ENCODE peak calls at places on chromosome 14, in nine cellular contexts. C is CD8-positive, alpha-beta memory T cell; H is body of pancreas; N is tibial artery; T is effector memory CD4-positive, alpha-beta T cell; L is uterus; W is fibroblast of lung; I is mesendoderm; S is heart right ventricle. D is an unnamed sample.

GRCh38 chr14:103008768-103009342 is 48.5 kb downstream of the CDC42BPB start:
- DNase-seq in C (no peak), H (no peak), N (no peak), T (no peak), L (no peak), W (no peak), I (peak; percentile 37), S (peak; percentile 55), D (no peak)

GRCh38 chr14:63276492-63277342 is 42.0 kb downstream of the GPHB5 start:
- DNase-seq in C (no peak), H (peak; percentile 14), N (no peak), T (no peak), L (no peak), W (peak; percentile 73), I (peak; percentile 59), S (no peak), D (no peak)

GRCh38 chr14:75881986-75882385 is 99.8 kb downstream of the TGFB3 start:
- DNase-seq in C (no peak), H (no peak), N (no peak), T (no peak), L (no peak), W (no peak), I (no peak), S (no peak), D (no peak)

GRCh38 chr14:33019346-33019745 is 80.7 kb downstream of the NPAS3 start:
- DNase-seq in C (no peak), H (no peak), N (no peak), T (no peak), L (no peak), W (no peak), I (no peak), S (no peak), D (no peak)

GRCh38 chr14:70780396-70781075 is 28.8 kb downstream of the MAP3K9 start:
- DNase-seq in C (no peak), H (peak; percentile 30), N (peak; percentile 73), T (no peak), L (no peak), W (no peak), I (no peak), S (peak; percentile 25), D (no peak)

GRCh38 chr14:102982852-102983470 is 60.5 kb downstream of the AMN start:
- DNase-seq in C (no peak), H (no peak), N (no peak), T (no peak), L (no peak), W (no peak), I (no peak), S (no peak), D (no peak)

GRCh38 chr14:103281496-103282231 is 52.4 kb upstream of the EIF5 start:
- DNase-seq in C (no peak), H (peak; percentile 45), N (no peak), T (no peak), L (peak; percentile 56), W (peak; percentile 63), I (peak; percentile 91), S (no peak), D (peak; percentile 84)

GRCh38 chr14:58812050-58812690 is 174.4 kb downstream of the DACT1 start:
- DNase-seq in C (no peak), H (no peak), N (no peak), T (no peak), L (no peak), W (no peak), I (peak; percentile 39), S (no peak), D (no peak)

GRCh38 chr14:90204516-90204915 is 51.8 kb upstream of the PSMC1 start:
- DNase-seq in C (no peak), H (no peak), N (no peak), T (no peak), L (no peak), W (no peak), I (peak; percentile 53), S (no peak), D (no peak)

GRCh38 chr14:69760810-69761209 is 6.1 kb upstream of the SRSF5 start:
- DNase-seq in C (no peak), H (no peak), N (no peak), T (no peak), L (no peak), W (no peak), I (no peak), S (no peak), D (no peak)

GRCh38 chr14:48398675-48399282 is 723.4 kb upstream of the MDGA2 start:
- DNase-seq in C (no peak), H (no peak), N (no peak), T (no peak), L (no peak), W (peak; percentile 31), I (peak; percentile 78), S (no peak), D (no peak)

GRCh38 chr14:68247867-68248266 is 428.3 kb downstream of the RAD51B start:
- DNase-seq in C (no peak), H (peak; percentile 29), N (no peak), T (no peak), L (no peak), W (peak; percentile 84), I (no peak), S (no peak), D (no peak)

GRCh38 chr14:51697848-51698247 is 46.1 kb downstream of the FRMD6 start:
- DNase-seq in C (no peak), H (no peak), N (no peak), T (no peak), L (no peak), W (no peak), I (no peak), S (no peak), D (no peak)

GRCh38 chr14:47665337-47666134 is 9.9 kb downstream of the MDGA2 start:
- DNase-seq in C (no peak), H (no peak), N (no peak), T (no peak), L (no peak), W (no peak), I (no peak), S (no peak), D (peak; percentile 51)

GRCh38 chr14:103628684-103629502 is at the start of gene KLC1:
- DNase-seq in C (peak; percentile 74), H (peak; percentile 84), N (peak; percentile 92), T (peak; percentile 66), L (peak; percentile 89), W (peak; percentile 64), I (peak; percentile 75), S (peak; percentile 92), D (peak; percentile 89)

GRCh38 chr14:60179296-60179924 is 14.2 kb upstream of the DHRS7 start:
- DNase-seq in C (no peak), H (no peak), N (no peak), T (no peak), L (no peak), W (peak; percentile 35), I (no peak), S (no peak), D (no peak)

GRCh38 chr14:35332517-35333346 is 40.5 kb downstream of the PSMA6 start:
- DNase-seq in C (no peak), H (no peak), N (no peak), T (no peak), L (no peak), W (peak; percentile 42), I (no peak), S (no peak), D (no peak)

GRCh38 chr14:54147285-54147684 is 190.7 kb upstream of the BMP4 start:
- DNase-seq in C (no peak), H (no peak), N (no peak), T (no peak), L (no peak), W (no peak), I (peak; percentile 40), S (no peak), D (no peak)

DNA sequence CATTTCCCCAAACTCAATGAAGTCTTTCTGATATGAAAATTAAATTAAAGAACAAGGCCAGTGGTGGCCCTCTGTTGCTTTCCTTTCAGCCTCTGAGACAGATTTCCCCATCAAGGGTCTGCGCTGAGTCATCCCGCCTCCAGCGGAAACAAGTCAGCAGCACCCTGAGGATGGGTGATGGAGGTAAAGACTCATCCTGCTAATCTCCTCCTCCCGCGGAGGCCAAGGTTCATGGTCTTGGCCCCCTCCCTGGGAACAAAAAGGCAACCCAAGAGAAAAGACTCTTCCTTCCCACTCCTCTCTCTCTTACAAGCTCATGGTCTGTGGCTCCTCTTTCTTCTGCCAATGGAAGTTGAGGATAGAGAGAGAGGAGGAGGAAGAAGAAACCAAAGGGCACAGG is 9.0 kb upstream of the NUMB start:
- DNase-seq in C (no peak), H (no peak), N (no peak), T (no peak), L (no peak), W (peak; percentile 59), I (no peak), S (no peak), D (no peak)
- H3K4me1 ChIP-seq in C (no peaks in the 10 kb centered on the region), H (peaks cover 13% of the 10 kb centered on the region), N (peaks cover 6% of the 10 kb centered on the region), T (peaks cover 4% of the 10 kb centered on the region), L (no peaks in the 10 kb centered on the region), W (peaks cover 16% of the 10 kb centered on the region), I (peaks cover 1% of the 10 kb centered on the region), S (peaks cover 33% of the 10 kb centered on the region), D (no peaks in the 10 kb centered on the region)

GRCh38 chr14:65079201-65079600 is 23.1 kb downstream of the MAX start:
- DNase-seq in C (no peak), H (no peak), N (no peak), T (no peak), L (no peak), W (no peak), I (no peak), S (no peak), D (no peak)
- H3K4me1 ChIP-seq in C (peaks cover 43% of the 10 kb centered on the region), H (peaks cover 21% of the 10 kb centered on the region), N (peaks cover 3% of the 10 kb centered on the region), T (peaks cover 8% of the 10 kb centered on the region), L (peaks cover 12% of the 10 kb centered on the region), W (no peaks in the 10 kb centered on the region), I (peaks cover 5% of the 10 kb centered on the region), S (peaks cover 74% of the 10 kb centered on the region), D (peaks cover 10% of the 10 kb centered on the region)

GRCh38 chr14:105487986-105488777 is 1.5 kb downstream of the CRIP1 start:
- DNase-seq in C (no peak), H (no peak), N (no peak), T (no peak), L (no peak), W (no peak), I (no peak), S (peak; percentile 39), D (no peak)

GRCh38 chr14:105486974-105487448 is 325 bp downstream of the CRIP1 start:
- DNase-seq in C (peak; percentile 63), H (no peak), N (peak; percentile 95), T (peak; percentile 49), L (peak; percentile 73), W (no peak), I (no peak), S (peak; percentile 88), D (peak; percentile 41)

GRCh38 chr14:105486333-105486973 is at the start of gene CRIP1:
- DNase-seq in C (no peak), H (no peak), N (no peak), T (no peak), L (no peak), W (no peak), I (no peak), S (peak; percentile 61), D (no peak)

GRCh38 chr14:105488781-105489606 is 2.1 kb upstream of the TEDC1 start:
- DNase-seq in C (no peak), H (no peak), N (no peak), T (no peak), L (peak; percentile 39), W (no peak), I (no peak), S (peak; percentile 33), D (no peak)

GRCh38 chr14:105487449-105487985 is 831 bp downstream of the CRIP1 start:
- DNase-seq in C (peak; percentile 73), H (no peak), N (peak; percentile 81), T (peak; percentile 68), L (peak; percentile 47), W (no peak), I (no peak), S (peak; percentile 75), D (peak; percentile 65)
- H3K4me1 ChIP-seq in C (peaks cover 67% of the 10 kb centered on the region), H (peaks cover 76% of the 10 kb centered on the region), N (peaks cover 70% of the 10 kb centered on the region), T (peaks cover 70% of the 10 kb centered on the region), L (peaks cover 48% of the 10 kb centered on the region), W (peaks cover 5% of the 10 kb centered on the region), I (no peaks in the 10 kb centered on the region), S (peaks cover 85% of the 10 kb centered on the region), D (peaks cover 14% of the 10 kb centered on the region)

GRCh38 chr14:88562831-88563686 is at the start of gene ZC3H14:
- DNase-seq in C (peak; percentile 83), H (peak; percentile 86), N (peak; percentile 90), T (peak; percentile 76), L (peak; percentile 88), W (peak; percentile 82), I (peak; percentile 93), S (peak; percentile 91), D (peak; percentile 91)
- H3K4me1 ChIP-seq in C (peaks cover 19% of the 10 kb centered on the region), H (peaks cover 18% of the 10 kb centered on the region), N (peaks cover 12% of the 10 kb centered on the region), T (peaks cover 13% of the 10 kb centered on the region), L (no peaks in the 10 kb centered on the region), W (peaks cover 8% of the 10 kb centered on the region), I (peaks cover 5% of the 10 kb centered on the region), S (peaks cover 24% of the 10 kb centered on the region), D (peaks cover 17% of the 10 kb centered on the region)

D was measured in right lobe of liver.